ENCODE peak calls at places on chromosomes 2 and 18, in seven cellular contexts. One of them, this sample, is unnamed.

GRCh38 chr18:50709215-50709614 is 110.6 kb downstream of the MRO start:
- DNase-seq in ascending aorta: no peak
- DNase-seq in IMR-90: no peak
- DNase-seq in pancreas: no peak
- DNase-seq in psoas muscle: no peak
- DNase-seq in dorsolateral prefrontal cortex: no peak
- DNase-seq in uterus: no peak
- DNase-seq in this sample: no peak

GRCh38 chr2:171345971-171346722 is 87.6 kb downstream of the METTL8 start:
- DNase-seq in IMR-90: no peak
- DNase-seq in ascending aorta: no peak
- DNase-seq in pancreas: no peak
- DNase-seq in psoas muscle: no peak
- DNase-seq in uterus: no peak
- DNase-seq in dorsolateral prefrontal cortex: no peak
- DNase-seq in this sample: no peak

GRCh38 chr18:13137041-13137938 is 81.3 kb upstream of the LDLRAD4 start:
- DNase-seq in ascending aorta: no peak
- DNase-seq in psoas muscle: peak; percentile 64
- DNase-seq in dorsolateral prefrontal cortex: no peak
- DNase-seq in uterus: peak; percentile 24
- DNase-seq in IMR-90: no peak
- DNase-seq in pancreas: no peak
- DNase-seq in this sample: no peak

GRCh38 chr18:48536516-48536915 is 2.3 kb upstream of the CTIF start:
- DNase-seq in IMR-90: no peak
- DNase-seq in psoas muscle: no peak
- DNase-seq in dorsolateral prefrontal cortex: no peak
- DNase-seq in pancreas: no peak
- DNase-seq in uterus: no peak
- DNase-seq in ascending aorta: no peak
- DNase-seq in this sample: no peak

GRCh38 chr18:22044474-22045220 is 124.7 kb upstream of the GATA6 start:
- DNase-seq in psoas muscle: no peak
- DNase-seq in ascending aorta: no peak
- DNase-seq in uterus: no peak
- DNase-seq in dorsolateral prefrontal cortex: no peak
- DNase-seq in IMR-90: no peak
- DNase-seq in pancreas: peak; percentile 91
- DNase-seq in this sample: no peak

GRCh38 chr18:23102498-23103260 is 32.6 kb upstream of the CABLES1 start:
- DNase-seq in pancreas: no peak
- DNase-seq in uterus: no peak
- DNase-seq in dorsolateral prefrontal cortex: no peak
- DNase-seq in IMR-90: no peak
- DNase-seq in ascending aorta: no peak
- DNase-seq in psoas muscle: no peak
- DNase-seq in this sample: no peak

GRCh38 chr18:55136864-55137263 is 177.6 kb upstream of the CCDC68 start:
- DNase-seq in psoas muscle: no peak
- DNase-seq in uterus: no peak
- DNase-seq in IMR-90: peak; percentile 70
- DNase-seq in dorsolateral prefrontal cortex: no peak
- DNase-seq in ascending aorta: no peak
- DNase-seq in pancreas: no peak
- DNase-seq in this sample: no peak

GRCh38 chr18:31614044-31614443 is 22.4 kb downstream of the TTR start:
- DNase-seq in dorsolateral prefrontal cortex: no peak
- DNase-seq in ascending aorta: no peak
- DNase-seq in psoas muscle: no peak
- DNase-seq in uterus: no peak
- DNase-seq in pancreas: no peak
- DNase-seq in IMR-90: no peak
- DNase-seq in this sample: no peak

GRCh38 chr2:151670346-151670745 is 63.9 kb downstream of the NEB start:
- DNase-seq in ascending aorta: no peak
- DNase-seq in uterus: no peak
- DNase-seq in pancreas: no peak
- DNase-seq in psoas muscle: no peak
- DNase-seq in dorsolateral prefrontal cortex: no peak
- DNase-seq in IMR-90: no peak
- DNase-seq in this sample: no peak

GRCh38 chr2:132923787-132924186 is 253.8 kb upstream of the LYPD1 start:
- DNase-seq in psoas muscle: no peak
- DNase-seq in ascending aorta: no peak
- DNase-seq in IMR-90: peak; percentile 92
- DNase-seq in dorsolateral prefrontal cortex: no peak
- DNase-seq in pancreas: no peak
- DNase-seq in uterus: peak; percentile 38
- DNase-seq in this sample: no peak

GRCh38 chr2:188199716-188200128 is 92.0 kb upstream of the GULP1 start:
- DNase-seq in uterus: no peak
- DNase-seq in psoas muscle: no peak
- DNase-seq in ascending aorta: no peak
- DNase-seq in IMR-90: peak; percentile 90
- DNase-seq in dorsolateral prefrontal cortex: no peak
- DNase-seq in pancreas: no peak
- DNase-seq in this sample: peak; percentile 67
- H3K4me3 ChIP-seq in uterus: no peak overlapping the region
- H3K4me3 ChIP-seq in psoas muscle: no peak overlapping the region
- H3K4me3 ChIP-seq in ascending aorta: no peak overlapping the region
- H3K4me3 ChIP-seq in IMR-90: no peak overlapping the region
- H3K4me3 ChIP-seq in dorsolateral prefrontal cortex: no peak overlapping the region
- H3K4me3 ChIP-seq in pancreas: no peak overlapping the region
- H3K4me3 ChIP-seq in this sample: no peak overlapping the region

GRCh38 chr2:113711857-113712256 is 44.6 kb downstream of the SLC35F5 start:
- DNase-seq in uterus: no peak
- DNase-seq in psoas muscle: no peak
- DNase-seq in pancreas: no peak
- DNase-seq in dorsolateral prefrontal cortex: no peak
- DNase-seq in ascending aorta: no peak
- DNase-seq in IMR-90: no peak
- DNase-seq in this sample: no peak
- TF ChIP-seq CTCF in uterus: no peak
- TF ChIP-seq CTCF in psoas muscle: no peak
- TF ChIP-seq CTCF in pancreas: no peak
- TF ChIP-seq CTCF in dorsolateral prefrontal cortex: no peak
- TF ChIP-seq CTCF in ascending aorta: no peak
- TF ChIP-seq CTCF in IMR-90: no peak
- TF ChIP-seq CTCF in this sample: no peak

DNA sequence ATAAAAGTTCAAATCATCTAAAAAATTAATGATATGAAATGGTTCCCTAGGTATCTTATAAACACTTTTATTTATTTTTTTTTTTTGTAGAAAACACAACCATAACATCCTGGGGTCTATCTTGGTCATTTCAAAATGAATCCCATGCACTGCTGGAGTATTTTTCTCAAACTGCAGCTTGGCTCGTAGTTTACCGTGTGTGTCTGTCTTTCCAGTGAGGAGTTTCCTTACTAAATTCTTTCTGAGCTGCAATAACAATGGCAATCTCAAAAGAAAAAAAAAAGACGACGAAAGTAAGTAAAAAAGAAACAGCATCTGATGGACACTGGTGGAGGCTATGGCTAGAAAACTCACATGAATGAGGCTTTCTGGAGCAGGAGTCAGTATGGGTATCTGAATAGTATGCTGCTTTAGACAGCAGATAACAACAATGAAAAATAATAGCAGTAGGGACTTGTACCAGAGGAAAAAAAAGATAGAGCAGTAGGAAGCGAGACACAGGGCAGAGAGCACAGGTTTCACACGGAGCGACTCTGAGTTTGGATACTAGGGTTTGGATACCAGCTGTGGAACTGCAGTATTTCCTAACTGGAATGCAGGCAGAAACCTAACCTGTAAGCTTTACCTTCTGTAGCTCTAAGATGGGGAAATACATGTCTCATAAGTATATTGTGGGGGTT is 43.5 kb downstream of the CALCRL start:
- DNase-seq in dorsolateral prefrontal cortex: no peak
- DNase-seq in IMR-90: no peak
- DNase-seq in pancreas: no peak
- DNase-seq in psoas muscle: no peak
- DNase-seq in ascending aorta: no peak
- DNase-seq in uterus: no peak
- DNase-seq in this sample: no peak
- H3K4me3 ChIP-seq in dorsolateral prefrontal cortex: peak overlapping the region; percentile 26
- H3K4me3 ChIP-seq in IMR-90: no peak overlapping the region
- H3K4me3 ChIP-seq in pancreas: no peak overlapping the region
- H3K4me3 ChIP-seq in psoas muscle: peak overlapping the region; percentile 0
- H3K4me3 ChIP-seq in ascending aorta: peak overlapping the region; percentile 37
- H3K4me3 ChIP-seq in uterus: no peak overlapping the region
- H3K4me3 ChIP-seq in this sample: no peak overlapping the region

GRCh38 chr2:70638561-70638960 is 84.9 kb upstream of the TGFA start:
- DNase-seq in IMR-90: no peak
- DNase-seq in psoas muscle: no peak
- DNase-seq in pancreas: no peak
- DNase-seq in ascending aorta: no peak
- DNase-seq in dorsolateral prefrontal cortex: no peak
- DNase-seq in uterus: no peak
- DNase-seq in this sample: no peak

GRCh38 chr2:70632966-70633365 is 79.3 kb upstream of the TGFA start:
- DNase-seq in pancreas: no peak
- DNase-seq in uterus: no peak
- DNase-seq in psoas muscle: no peak
- DNase-seq in IMR-90: no peak
- DNase-seq in dorsolateral prefrontal cortex: no peak
- DNase-seq in ascending aorta: no peak
- DNase-seq in this sample: no peak

GRCh38 chr2:70632388-70632787 is 78.8 kb upstream of the TGFA start:
- DNase-seq in IMR-90: no peak
- DNase-seq in ascending aorta: no peak
- DNase-seq in uterus: no peak
- DNase-seq in pancreas: no peak
- DNase-seq in psoas muscle: no peak
- DNase-seq in dorsolateral prefrontal cortex: no peak
- DNase-seq in this sample: no peak

GRCh38 chr2:70630761-70631160 is 77.1 kb upstream of the TGFA start:
- DNase-seq in pancreas: no peak
- DNase-seq in uterus: no peak
- DNase-seq in psoas muscle: no peak
- DNase-seq in dorsolateral prefrontal cortex: no peak
- DNase-seq in ascending aorta: no peak
- DNase-seq in IMR-90: no peak
- DNase-seq in this sample: no peak

DNA sequence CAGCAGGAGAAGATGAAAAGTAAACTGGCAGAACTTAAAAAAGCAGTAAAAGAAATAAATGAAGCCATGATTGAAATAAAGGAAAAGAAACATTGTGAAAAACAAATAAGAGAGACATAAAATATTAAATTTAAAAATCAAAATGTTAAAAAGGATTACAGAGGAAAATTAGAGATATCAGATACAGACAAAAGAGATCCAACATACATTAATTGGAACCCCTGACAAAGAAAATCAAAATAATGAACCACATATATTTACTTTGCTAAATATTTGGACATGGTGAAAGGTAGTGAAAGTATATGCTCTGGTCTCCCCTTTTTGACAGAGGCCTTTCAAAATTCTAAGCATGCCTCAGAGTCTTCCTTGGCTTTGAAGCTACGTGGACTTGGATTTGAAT is 79.9 kb upstream of the TGFA start:
- DNase-seq in uterus: no peak
- DNase-seq in dorsolateral prefrontal cortex: no peak
- DNase-seq in ascending aorta: no peak
- DNase-seq in psoas muscle: no peak
- DNase-seq in pancreas: no peak
- DNase-seq in IMR-90: no peak
- DNase-seq in this sample: no peak
- TF ChIP-seq CTCF in uterus: no peak
- TF ChIP-seq CTCF in dorsolateral prefrontal cortex: no peak
- TF ChIP-seq CTCF in ascending aorta: no peak
- TF ChIP-seq CTCF in psoas muscle: no peak
- TF ChIP-seq CTCF in pancreas: no peak
- TF ChIP-seq CTCF in IMR-90: no peak
- TF ChIP-seq CTCF in this sample: no peak

GRCh38 chr2:39667142-39667880 is 1.6 kb downstream of the TMEM178A start:
- DNase-seq in ascending aorta: no peak
- DNase-seq in psoas muscle: no peak
- DNase-seq in uterus: no peak
- DNase-seq in pancreas: no peak
- DNase-seq in dorsolateral prefrontal cortex: no peak
- DNase-seq in IMR-90: no peak
- DNase-seq in this sample: no peak

GRCh38 chr2:39667881-39668276 is 2.2 kb downstream of the TMEM178A start:
- DNase-seq in pancreas: no peak
- DNase-seq in IMR-90: no peak
- DNase-seq in ascending aorta: no peak
- DNase-seq in psoas muscle: no peak
- DNase-seq in dorsolateral prefrontal cortex: no peak
- DNase-seq in uterus: no peak
- DNase-seq in this sample: no peak

GRCh38 chr2:39665811-39666488 is at the start of gene TMEM178A:
- DNase-seq in IMR-90: no peak
- DNase-seq in dorsolateral prefrontal cortex: no peak
- DNase-seq in pancreas: no peak
- DNase-seq in uterus: no peak
- DNase-seq in psoas muscle: peak; percentile 56
- DNase-seq in ascending aorta: no peak
- DNase-seq in this sample: no peak

GRCh38 chr2:39666489-39667141 is 898 bp downstream of the TMEM178A start:
- DNase-seq in IMR-90: no peak
- DNase-seq in dorsolateral prefrontal cortex: no peak
- DNase-seq in ascending aorta: no peak
- DNase-seq in psoas muscle: no peak
- DNase-seq in uterus: no peak
- DNase-seq in pancreas: no peak
- DNase-seq in this sample: no peak

GRCh38 chr2:39668576-39668975 is 2.9 kb downstream of the TMEM178A start:
- DNase-seq in dorsolateral prefrontal cortex: no peak
- DNase-seq in ascending aorta: no peak
- DNase-seq in IMR-90: no peak
- DNase-seq in psoas muscle: no peak
- DNase-seq in pancreas: no peak
- DNase-seq in uterus: no peak
- DNase-seq in this sample: no peak
- H3K4me3 ChIP-seq in dorsolateral prefrontal cortex: peak overlapping the region; percentile 77
- H3K4me3 ChIP-seq in ascending aorta: no peak overlapping the region
- H3K4me3 ChIP-seq in IMR-90: no peak overlapping the region
- H3K4me3 ChIP-seq in psoas muscle: no peak overlapping the region
- H3K4me3 ChIP-seq in pancreas: no peak overlapping the region
- H3K4me3 ChIP-seq in uterus: no peak overlapping the region
- H3K4me3 ChIP-seq in this sample: no peak overlapping the region

This sample was measured in AG09309.